ENCODE peak calls at places on chromosomes 11 and 22, in nine cellular contexts. One of them, this sample, is unnamed.

GRCh38 chr22:36467042-36467810 is 14.2 kb downstream of the TXN2 start:
- DNase-seq in right atrium auricular region: no peak
- DNase-seq in K562: no peak
- DNase-seq in mesendoderm: no peak
- DNase-seq in GM23248: peak
- DNase-seq in transverse colon: no peak
- DNase-seq in neuronal stem cell: no peak
- DNase-seq in PC-3: peak
- DNase-seq in stomach: no peak
- DNase-seq in this sample: peak

GRCh38 chr22:31046591-31047226 is 34.4 kb upstream of the SMTN start:
- DNase-seq in right atrium auricular region: peak
- DNase-seq in K562: no peak
- DNase-seq in mesendoderm: peak
- DNase-seq in GM23248: no peak
- DNase-seq in transverse colon: peak
- DNase-seq in neuronal stem cell: no peak
- DNase-seq in PC-3: no peak
- DNase-seq in stomach: peak
- DNase-seq in this sample: no peak

GRCh38 chr11:62931501-62932278 is 10.5 kb upstream of the CHRM1 start:
- DNase-seq in right atrium auricular region: no peak
- DNase-seq in K562: no peak
- DNase-seq in mesendoderm: peak
- DNase-seq in GM23248: peak
- DNase-seq in transverse colon: no peak
- DNase-seq in neuronal stem cell: no peak
- DNase-seq in PC-3: peak
- DNase-seq in stomach: no peak
- DNase-seq in this sample: no peak

GRCh38 chr11:77668760-77669159 is 31.2 kb upstream of the CLNS1A start:
- DNase-seq in right atrium auricular region: no peak
- DNase-seq in K562: no peak
- DNase-seq in mesendoderm: no peak
- DNase-seq in GM23248: peak
- DNase-seq in transverse colon: no peak
- DNase-seq in neuronal stem cell: no peak
- DNase-seq in PC-3: peak
- DNase-seq in stomach: no peak
- DNase-seq in this sample: no peak

GRCh38 chr11:128772814-128773213 is 78.9 kb downstream of the FLI1 start:
- DNase-seq in right atrium auricular region: no peak
- DNase-seq in K562: no peak
- DNase-seq in mesendoderm: no peak
- DNase-seq in GM23248: no peak
- DNase-seq in transverse colon: peak
- DNase-seq in neuronal stem cell: no peak
- DNase-seq in PC-3: no peak
- DNase-seq in stomach: peak
- DNase-seq in this sample: peak

GRCh38 chr22:46815896-46816721 is 53.7 kb downstream of the TBC1D22A start:
- DNase-seq in right atrium auricular region: peak
- DNase-seq in K562: peak
- DNase-seq in mesendoderm: peak
- DNase-seq in GM23248: peak
- DNase-seq in transverse colon: no peak
- DNase-seq in neuronal stem cell: no peak
- DNase-seq in PC-3: peak
- DNase-seq in stomach: no peak
- DNase-seq in this sample: peak

GRCh38 chr11:16924826-16925494 is 89.3 kb downstream of the PLEKHA7 start:
- DNase-seq in right atrium auricular region: no peak
- DNase-seq in K562: no peak
- DNase-seq in mesendoderm: peak
- DNase-seq in GM23248: peak
- DNase-seq in transverse colon: peak
- DNase-seq in neuronal stem cell: peak
- DNase-seq in PC-3: peak
- DNase-seq in stomach: peak
- DNase-seq in this sample: peak

GRCh38 chr11:73760066-73760679 is 701 bp downstream of the RAB6A start:
- DNase-seq in right atrium auricular region: peak
- DNase-seq in K562: peak
- DNase-seq in mesendoderm: peak
- DNase-seq in GM23248: peak
- DNase-seq in transverse colon: peak
- DNase-seq in neuronal stem cell: no peak
- DNase-seq in PC-3: peak
- DNase-seq in stomach: peak
- DNase-seq in this sample: peak

GRCh38 chr11:10309163-10310093 is 4.6 kb downstream of the ADM start:
- DNase-seq in right atrium auricular region: peak
- DNase-seq in K562: peak
- DNase-seq in mesendoderm: peak
- DNase-seq in GM23248: peak
- DNase-seq in transverse colon: peak
- DNase-seq in neuronal stem cell: no peak
- DNase-seq in PC-3: peak
- DNase-seq in stomach: peak
- DNase-seq in this sample: peak

DNA sequence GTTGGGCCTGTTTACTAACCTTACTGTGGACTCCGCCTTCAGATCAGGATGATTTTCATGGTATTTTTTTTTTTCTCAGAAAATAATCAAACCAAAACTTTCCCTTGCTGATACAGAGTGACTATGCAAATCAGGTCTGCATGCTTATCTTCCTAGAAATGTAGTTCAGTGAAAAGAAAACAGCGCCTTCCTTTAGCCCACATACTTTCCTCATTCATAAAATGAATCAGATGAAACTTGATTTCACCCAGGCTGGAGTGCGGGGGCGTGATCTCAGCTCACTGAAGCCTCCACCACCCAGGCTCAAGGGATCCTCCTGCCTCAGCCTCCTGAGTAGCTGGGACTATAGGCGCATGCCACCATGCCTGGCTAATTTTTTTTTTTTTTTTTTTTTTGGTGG is 26.0 kb downstream of the ZNRF3 start:
- DNase-seq in right atrium auricular region: no peak
- DNase-seq in K562: peak
- DNase-seq in mesendoderm: no peak
- DNase-seq in GM23248: no peak
- DNase-seq in transverse colon: no peak
- DNase-seq in neuronal stem cell: no peak
- DNase-seq in PC-3: no peak
- DNase-seq in stomach: no peak
- DNase-seq in this sample: no peak
- H3K4me3 ChIP-seq in right atrium auricular region: no peak
- H3K4me3 ChIP-seq in K562: no peak
- H3K4me3 ChIP-seq in mesendoderm: no peak
- H3K4me3 ChIP-seq in GM23248: no peak
- H3K4me3 ChIP-seq in transverse colon: no peak
- H3K4me3 ChIP-seq in neuronal stem cell: no peak
- H3K4me3 ChIP-seq in PC-3: no peak
- H3K4me3 ChIP-seq in stomach: no peak
- H3K4me3 ChIP-seq in this sample: no peak

GRCh38 chr11:96484361-96484760 is 94.5 kb downstream of the JRKL start:
- DNase-seq in right atrium auricular region: no peak
- DNase-seq in K562: no peak
- DNase-seq in mesendoderm: no peak
- DNase-seq in GM23248: no peak
- DNase-seq in transverse colon: no peak
- DNase-seq in neuronal stem cell: no peak
- DNase-seq in PC-3: no peak
- DNase-seq in stomach: no peak
- DNase-seq in this sample: no peak

GRCh38 chr11:96481204-96481603 is 91.4 kb downstream of the JRKL start:
- DNase-seq in right atrium auricular region: no peak
- DNase-seq in K562: no peak
- DNase-seq in mesendoderm: no peak
- DNase-seq in GM23248: no peak
- DNase-seq in transverse colon: no peak
- DNase-seq in neuronal stem cell: no peak
- DNase-seq in PC-3: no peak
- DNase-seq in stomach: no peak
- DNase-seq in this sample: no peak

GRCh38 chr11:96483550-96483949 is 93.7 kb downstream of the JRKL start:
- DNase-seq in right atrium auricular region: no peak
- DNase-seq in K562: no peak
- DNase-seq in mesendoderm: no peak
- DNase-seq in GM23248: no peak
- DNase-seq in transverse colon: no peak
- DNase-seq in neuronal stem cell: no peak
- DNase-seq in PC-3: no peak
- DNase-seq in stomach: no peak
- DNase-seq in this sample: no peak

GRCh38 chr11:96481806-96482592 is 92.2 kb downstream of the JRKL start:
- DNase-seq in right atrium auricular region: no peak
- DNase-seq in K562: no peak
- DNase-seq in mesendoderm: no peak
- DNase-seq in GM23248: no peak
- DNase-seq in transverse colon: no peak
- DNase-seq in neuronal stem cell: no peak
- DNase-seq in PC-3: no peak
- DNase-seq in stomach: no peak
- DNase-seq in this sample: no peak

DNA sequence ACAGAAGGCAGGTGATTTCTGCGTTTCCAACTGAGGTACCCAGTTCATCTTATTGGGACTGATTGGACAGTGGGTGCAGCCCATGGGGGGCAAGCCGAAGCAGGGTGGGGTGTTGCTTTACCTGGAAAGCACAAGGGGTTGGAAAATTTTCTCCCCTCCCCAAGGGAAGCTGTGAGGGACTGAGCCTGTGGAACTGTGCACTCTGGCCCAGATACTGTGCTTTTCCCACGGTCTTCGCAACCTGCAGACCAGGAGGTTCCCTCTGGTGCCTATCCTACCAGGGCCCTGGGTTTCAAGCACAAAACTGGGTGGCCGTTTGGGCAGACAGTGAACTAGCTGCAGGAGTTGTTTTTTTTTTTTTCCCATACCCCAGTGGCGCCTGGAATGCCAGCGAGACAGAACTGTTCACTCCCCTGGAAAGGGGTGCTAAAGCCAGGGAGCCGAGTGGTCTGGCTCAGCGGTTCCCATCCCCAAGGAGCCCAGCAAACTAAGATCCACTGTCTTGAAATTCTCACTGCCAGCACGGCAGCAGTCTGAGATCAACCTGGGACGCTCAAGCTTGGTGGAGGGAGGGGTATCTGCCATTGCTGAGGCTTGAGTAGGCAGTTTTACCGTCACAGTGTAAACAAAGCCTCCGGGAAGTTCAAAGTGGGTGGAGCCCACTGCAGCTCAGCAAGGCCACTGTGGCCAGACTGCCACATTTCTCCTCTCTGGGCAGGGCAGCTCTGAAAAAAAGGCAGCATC is 97.2 kb downstream of the JRKL start:
- DNase-seq in right atrium auricular region: no peak
- DNase-seq in K562: no peak
- DNase-seq in mesendoderm: peak
- DNase-seq in GM23248: peak
- DNase-seq in transverse colon: peak
- DNase-seq in neuronal stem cell: no peak
- DNase-seq in PC-3: peak
- DNase-seq in stomach: peak
- DNase-seq in this sample: peak
- H3K4me3 ChIP-seq in right atrium auricular region: no peak
- H3K4me3 ChIP-seq in K562: peak
- H3K4me3 ChIP-seq in mesendoderm: no peak
- H3K4me3 ChIP-seq in GM23248: no peak
- H3K4me3 ChIP-seq in transverse colon: no peak
- H3K4me3 ChIP-seq in neuronal stem cell: no peak
- H3K4me3 ChIP-seq in PC-3: peak
- H3K4me3 ChIP-seq in stomach: peak
- H3K4me3 ChIP-seq in this sample: peak

DNA sequence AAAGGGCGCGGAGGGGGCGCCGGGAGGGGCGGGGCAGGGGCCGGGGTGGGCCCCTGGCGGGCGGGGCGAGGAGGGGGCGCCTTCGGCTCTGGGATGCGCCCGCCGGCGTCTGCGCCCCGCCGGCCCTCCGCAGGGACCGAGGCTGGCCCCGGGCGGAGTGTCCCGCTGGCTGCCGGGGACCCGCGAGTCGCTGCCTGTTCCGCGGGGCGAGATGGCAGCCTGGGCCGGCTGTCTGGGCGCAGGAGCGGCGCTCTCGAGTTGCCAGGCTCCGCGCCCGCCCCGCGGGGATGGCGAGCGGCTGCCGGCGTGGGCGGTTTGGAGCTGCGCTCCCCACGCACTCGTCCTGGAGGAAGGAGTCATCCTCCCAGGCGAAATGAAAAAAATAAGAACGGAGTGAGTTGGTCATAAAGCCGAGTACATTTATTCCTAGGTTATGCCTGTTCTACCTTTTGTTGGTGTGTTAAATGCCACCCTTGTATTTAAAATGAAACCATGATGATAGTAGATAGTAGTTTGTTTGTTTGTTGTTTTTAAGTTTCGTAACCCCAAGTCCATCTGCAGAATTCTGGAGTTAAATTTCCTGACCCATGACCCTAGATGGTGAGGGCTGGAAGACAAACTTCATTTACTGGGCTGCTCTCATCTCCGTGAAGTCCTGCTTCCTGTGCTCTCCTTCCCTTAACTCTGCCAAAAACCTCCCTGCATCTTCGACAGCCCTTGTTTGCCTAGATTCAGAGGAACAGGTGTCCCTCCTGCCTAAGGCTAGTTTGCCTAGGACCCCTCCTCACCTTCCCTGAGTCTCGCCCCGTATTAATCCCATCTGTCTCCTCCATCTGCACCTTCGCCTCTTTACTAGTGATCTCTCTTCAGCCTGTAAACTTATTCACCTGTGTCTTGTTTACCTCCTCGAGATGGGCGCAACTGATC is 32.8 kb downstream of the EIF3F start:
- DNase-seq in right atrium auricular region: no peak
- DNase-seq in K562: no peak
- DNase-seq in mesendoderm: no peak
- DNase-seq in GM23248: peak
- DNase-seq in transverse colon: no peak
- DNase-seq in neuronal stem cell: no peak
- DNase-seq in PC-3: no peak
- DNase-seq in stomach: no peak
- DNase-seq in this sample: peak
- H3K4me3 ChIP-seq in right atrium auricular region: peak
- H3K4me3 ChIP-seq in K562: no peak
- H3K4me3 ChIP-seq in mesendoderm: no peak
- H3K4me3 ChIP-seq in GM23248: peak
- H3K4me3 ChIP-seq in transverse colon: peak
- H3K4me3 ChIP-seq in neuronal stem cell: peak
- H3K4me3 ChIP-seq in PC-3: peak
- H3K4me3 ChIP-seq in stomach: peak
- H3K4me3 ChIP-seq in this sample: peak

DNA sequence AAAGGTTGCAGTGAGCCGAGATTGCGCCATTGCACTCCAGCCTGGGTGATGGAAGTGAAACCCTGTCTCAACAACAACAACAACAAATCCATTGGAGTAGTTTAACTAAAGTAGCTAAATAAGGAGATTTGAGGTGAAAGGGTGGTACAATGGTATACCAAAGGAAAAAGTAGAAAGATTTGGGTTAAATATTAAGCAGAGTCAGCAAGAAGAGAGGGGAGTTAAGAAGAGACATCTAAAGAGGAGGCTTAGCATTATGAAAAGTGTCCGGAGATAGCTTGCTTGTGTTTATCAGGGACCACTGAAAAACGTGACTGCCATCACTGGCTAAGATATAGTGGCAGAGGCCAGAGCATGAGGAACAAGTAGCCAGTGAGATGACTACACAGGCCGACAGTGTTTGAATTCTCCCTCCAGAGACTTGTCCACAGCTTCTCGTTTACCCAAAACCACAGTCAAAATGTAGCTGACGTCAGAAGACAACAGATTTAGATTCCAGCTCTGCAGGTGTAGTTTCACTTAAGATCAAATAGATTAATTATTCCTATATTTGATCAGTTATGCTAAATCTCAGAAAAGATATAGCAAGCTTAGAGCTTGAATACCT is 32.6 kb upstream of the GRK2 start:
- DNase-seq in right atrium auricular region: no peak
- DNase-seq in K562: no peak
- DNase-seq in mesendoderm: no peak
- DNase-seq in GM23248: no peak
- DNase-seq in transverse colon: no peak
- DNase-seq in neuronal stem cell: no peak
- DNase-seq in PC-3: no peak
- DNase-seq in stomach: no peak
- DNase-seq in this sample: no peak
- H3K4me3 ChIP-seq in right atrium auricular region: no peak
- H3K4me3 ChIP-seq in K562: no peak
- H3K4me3 ChIP-seq in mesendoderm: no peak
- H3K4me3 ChIP-seq in GM23248: no peak
- H3K4me3 ChIP-seq in transverse colon: no peak
- H3K4me3 ChIP-seq in neuronal stem cell: no peak
- H3K4me3 ChIP-seq in PC-3: no peak
- H3K4me3 ChIP-seq in stomach: no peak
- H3K4me3 ChIP-seq in this sample: no peak